ENCODE peak calls at places on chromosomes 16 and 17, in seven cellular contexts. B, P, J, Z, E, S and N are unnamed samples.

GRCh38 chr17:39064374-39064773 is 87.1 kb downstream of the PLXDC1 start:
- DNase-seq in B (no peak), P (no peak), J (no peak), Z (peak), E (peak), S (no peak), N (no peak)

GRCh38 chr17:57900991-57901743 is 51.3 kb upstream of the MRPS23 start:
- DNase-seq in B (no peak), P (no peak), J (peak), Z (no peak), E (no peak), S (peak), N (no peak)

GRCh38 chr16:81723098-81723723 is 55.9 kb upstream of the PLCG2 start:
- DNase-seq in B (peak), P (peak), J (no peak), Z (peak), E (peak), S (peak), N (no peak)

GRCh38 chr17:57988301-57989010 is 402 bp upstream of the VEZF1 start:
- DNase-seq in B (no peak), P (peak), J (peak), Z (peak), E (peak), S (peak), N (no peak)

GRCh38 chr17:76273923-76274558 is 8.9 kb downstream of the UBALD2 start:
- DNase-seq in B (peak), P (peak), J (no peak), Z (no peak), E (no peak), S (no peak), N (no peak)

GRCh38 chr16:66616592-66616991 is 12.1 kb downstream of the CMTM3 start:
- DNase-seq in B (no peak), P (no peak), J (no peak), Z (peak), E (peak), S (no peak), N (no peak)

GRCh38 chr17:62615503-62615902 is 12.0 kb upstream of the MRC2 start:
- DNase-seq in B (no peak), P (no peak), J (no peak), Z (no peak), E (no peak), S (no peak), N (no peak)

GRCh38 chr16:15993946-15994665 is 44.7 kb downstream of the ABCC1 start:
- DNase-seq in B (no peak), P (no peak), J (no peak), Z (peak), E (peak), S (no peak), N (no peak)

GRCh38 chr17:1231456-1231855 is 38.8 kb upstream of the BHLHA9 start:
- DNase-seq in B (no peak), P (no peak), J (no peak), Z (peak), E (no peak), S (peak), N (no peak)

GRCh38 chr16:3274490-3274889 is 8.8 kb upstream of the ZNF263 start:
- DNase-seq in B (no peak), P (no peak), J (no peak), Z (no peak), E (peak), S (no peak), N (no peak)

GRCh38 chr16:67750466-67750865 is 31.4 kb upstream of the GFOD2 start:
- DNase-seq in B (peak), P (no peak), J (no peak), Z (no peak), E (no peak), S (no peak), N (no peak)

GRCh38 chr16:86662195-86662594 is 83.8 kb downstream of the FOXL1 start:
- DNase-seq in B (no peak), P (no peak), J (no peak), Z (no peak), E (peak), S (no peak), N (no peak)

GRCh38 chr16:12685806-12686205 is 117.9 kb downstream of the CPPED1 start:
- DNase-seq in B (no peak), P (no peak), J (no peak), Z (peak), E (no peak), S (no peak), N (no peak)

GRCh38 chr17:67525239-67526135 is 148.4 kb downstream of the PITPNC1 start:
- DNase-seq in B (no peak), P (no peak), J (no peak), Z (no peak), E (no peak), S (no peak), N (no peak)

GRCh38 chr17:16428098-16428882 is 12.9 kb downstream of the TRPV2 start:
- DNase-seq in B (peak), P (peak), J (no peak), Z (peak), E (no peak), S (no peak), N (no peak)

GRCh38 chr16:3099732-3100499 is 822 bp upstream of the ZSCAN10 start:
- DNase-seq in B (peak), P (peak), J (peak), Z (peak), E (peak), S (peak), N (peak)

GRCh38 chr17:700504-701094 is 14.0 kb downstream of the VPS53 start:
- DNase-seq in B (peak), P (no peak), J (no peak), Z (peak), E (peak), S (no peak), N (no peak)

GRCh38 chr16:86044881-86045600 is 146.1 kb downstream of the IRF8 start:
- DNase-seq in B (peak), P (peak), J (no peak), Z (no peak), E (no peak), S (no peak), N (no peak)

GRCh38 chr16:14101415-14101814 is 30.3 kb downstream of the MRTFB start:
- DNase-seq in B (no peak), P (no peak), J (no peak), Z (no peak), E (no peak), S (no peak), N (no peak)

GRCh38 chr16:81652798-81653505 is 126.1 kb upstream of the PLCG2 start:
- DNase-seq in B (no peak), P (no peak), J (no peak), Z (no peak), E (no peak), S (no peak), N (no peak)

GRCh38 chr17:77681820-77682219 is 276.7 kb upstream of the TNRC6C start:
- DNase-seq in B (no peak), P (no peak), J (no peak), Z (peak), E (peak), S (no peak), N (no peak)

GRCh38 chr16:1781758-1782407 is 488 bp downstream of the SPSB3 start:
- DNase-seq in B (peak), P (peak), J (no peak), Z (no peak), E (peak), S (no peak), N (no peak)
- TF ChIP-seq CTCF in B (peak), P (peak), J (peak), Z (peak), E (no peak), S (no peak), N (peak)

DNA sequence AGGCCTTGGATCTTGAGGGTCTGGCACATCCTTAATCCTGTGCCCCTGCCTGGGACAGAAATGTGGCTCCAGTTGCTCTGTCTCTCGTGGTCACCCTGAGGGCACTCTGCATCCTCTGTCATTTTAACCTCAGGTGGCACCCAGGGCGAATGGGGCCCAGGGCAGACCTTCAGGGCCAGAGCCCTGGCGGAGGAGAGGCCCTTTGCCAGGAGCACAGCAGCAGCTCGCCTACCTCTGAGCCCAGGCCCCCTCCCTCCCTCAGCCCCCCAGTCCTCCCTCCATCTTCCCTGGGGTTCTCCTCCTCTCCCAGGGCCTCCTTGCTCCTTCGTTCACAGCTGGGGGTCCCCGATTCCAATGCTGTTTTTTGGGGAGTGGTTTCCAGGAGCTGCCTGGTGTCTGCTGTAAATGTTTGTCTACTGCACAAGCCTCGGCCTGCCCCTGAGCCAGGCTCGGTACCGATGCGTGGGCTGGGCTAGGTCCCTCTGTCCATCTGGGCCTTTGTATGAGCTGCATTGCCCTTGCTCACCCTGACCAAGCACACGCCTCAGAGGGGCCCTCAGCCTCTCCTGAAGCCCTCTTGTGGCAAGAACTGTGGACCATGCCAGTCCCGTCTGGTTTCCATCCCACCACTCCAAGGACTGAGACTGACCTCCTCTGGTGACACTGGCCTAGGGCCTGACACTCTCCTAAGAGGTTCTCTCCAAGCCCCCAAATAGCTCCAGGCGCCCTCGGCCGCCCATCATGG is 4.0 kb upstream of the ADGRG3 start:
- DNase-seq in B (no peak), P (no peak), J (no peak), Z (no peak), E (no peak), S (no peak), N (no peak)
- TF ChIP-seq CTCF in B (no peak), P (no peak), J (no peak), Z (no peak), E (no peak), S (no peak), N (no peak)

DNA sequence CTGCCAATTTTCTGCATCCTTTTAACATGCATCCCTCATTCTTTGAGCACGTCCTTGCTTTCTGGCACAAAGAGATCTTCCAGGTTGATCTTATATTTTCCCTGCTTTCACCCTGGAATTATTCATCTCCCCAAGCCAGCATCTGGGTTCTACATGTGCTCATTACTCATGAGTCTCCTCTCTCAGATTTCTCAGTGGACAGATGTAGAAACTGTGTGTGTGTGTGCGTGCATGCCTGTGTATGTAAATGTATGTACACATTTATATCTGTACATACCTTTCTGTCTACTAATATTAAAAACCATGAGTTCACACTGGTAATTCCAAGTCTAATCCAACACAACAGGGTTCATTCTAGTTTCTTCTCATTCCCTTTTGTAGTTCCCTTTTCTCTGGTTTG is 41.9 kb upstream of the NSRP1 start:
- DNase-seq in B (no peak), P (no peak), J (no peak), Z (no peak), E (no peak), S (no peak), N (no peak)
- TF ChIP-seq CTCF in B (no peak), P (no peak), J (no peak), Z (no peak), E (no peak), S (no peak), N (no peak)

DNA sequence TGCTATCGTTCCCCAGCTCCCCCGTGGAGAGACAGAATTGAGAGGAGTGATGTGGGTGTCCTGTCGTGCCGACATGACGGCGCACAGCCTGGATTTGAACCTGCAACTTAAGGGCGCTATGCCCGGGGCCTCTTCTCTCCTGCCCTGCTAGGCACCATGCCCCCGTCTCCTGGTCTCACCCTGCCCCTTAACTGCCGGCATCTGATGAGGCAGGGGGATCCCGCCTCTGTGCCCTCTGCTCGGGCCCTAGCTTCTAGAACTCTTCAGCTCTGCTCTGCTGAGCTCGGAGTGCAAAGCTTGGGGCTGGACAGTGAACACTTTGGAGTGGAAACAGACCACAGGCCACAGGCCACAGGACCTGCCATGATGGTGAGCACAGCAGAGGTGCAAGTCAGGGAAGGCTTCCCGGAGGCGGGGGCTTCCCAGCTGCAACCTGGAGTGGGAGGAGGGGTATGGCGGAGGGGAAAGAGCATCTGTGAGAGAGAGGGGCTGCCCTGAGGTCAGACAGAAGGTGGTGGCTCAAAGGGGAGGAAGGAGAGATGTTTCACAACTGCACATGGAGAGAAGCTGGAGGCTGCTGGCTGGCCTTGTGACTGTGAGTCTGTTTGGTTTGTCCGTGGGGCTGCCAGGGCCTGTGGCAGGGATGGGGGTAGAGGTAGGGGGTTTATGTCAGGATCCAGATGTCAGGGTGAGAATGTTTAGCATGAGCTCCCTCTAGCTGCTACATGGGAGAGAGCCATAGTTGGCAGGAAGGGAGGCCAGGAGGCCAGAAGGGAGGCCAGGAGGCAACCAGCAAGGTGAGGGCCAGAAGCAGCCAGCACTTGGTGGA is 107.8 kb downstream of the CRLF3 start:
- DNase-seq in B (no peak), P (peak), J (no peak), Z (peak), E (no peak), S (no peak), N (no peak)
- TF ChIP-seq CTCF in B (no peak), P (no peak), J (no peak), Z (peak), E (peak), S (no peak), N (peak)